ENCODE peak calls at places on chromosomes 13 and 19, in five cellular contexts. W, O, P, H and V are unnamed samples.

GRCh38 chr13:100495455-100495854 is 93.1 kb downstream of the GGACT start:
- DNase-seq in O (no peak), W (no peak), H (no peak), P (no peak), V (no peak)

GRCh38 chr13:72820156-72820897 is 38.4 kb downstream of the PIBF1 start:
- DNase-seq in P (no peak), H (no peak), W (no peak), O (peak), V (no peak)

GRCh38 chr13:33230178-33230881 is 55.2 kb downstream of the STARD13 start:
- DNase-seq in W (no peak), P (no peak), O (peak), H (no peak), V (no peak)

GRCh38 chr19:4018775-4019504 is 11.4 kb downstream of the PIAS4 start:
- DNase-seq in P (no peak), H (no peak), W (no peak), O (no peak), V (no peak)

GRCh38 chr13:19984430-19985218 is 26.1 kb downstream of the ZMYM2 start:
- DNase-seq in P (peak), O (peak), W (no peak), H (peak), V (peak)

GRCh38 chr13:30804474-30804873 is 69.1 kb downstream of the ALOX5AP start:
- DNase-seq in P (no peak), W (no peak), H (peak), O (no peak), V (peak)

GRCh38 chr19:6126335-6126974 is 9.0 kb upstream of the ACSBG2 start:
- DNase-seq in H (peak), P (peak), W (no peak), O (peak), V (peak)

GRCh38 chr19:32404213-32404938 is 1.2 kb upstream of the DPY19L3 start:
- DNase-seq in O (no peak), P (peak), W (no peak), H (no peak), V (no peak)

GRCh38 chr19:2574478-2574931 is 98.6 kb downstream of the GADD45B start:
- DNase-seq in O (no peak), W (no peak), H (no peak), P (no peak), V (no peak)

GRCh38 chr13:94617389-94618000 is 15.8 kb downstream of the GPR180 start:
- DNase-seq in P (peak), O (peak), H (peak), W (no peak), V (peak)

GRCh38 chr13:49110122-49110831 is 109.9 kb upstream of the MLNR start:
- DNase-seq in O (peak), P (peak), W (peak), H (peak), V (peak)

GRCh38 chr13:45102136-45102802 is 18.0 kb upstream of the GTF2F2 start:
- DNase-seq in O (no peak), W (no peak), H (no peak), P (no peak), V (peak)

GRCh38 chr13:35796627-35797026 is 320.1 kb upstream of the MAB21L1 start:
- DNase-seq in O (no peak), W (no peak), P (no peak), H (no peak), V (no peak)

GRCh38 chr19:55451163-55451521 is 8.0 kb upstream of the SHISA7 start:
- DNase-seq in H (no peak), W (no peak), O (no peak), P (no peak), V (no peak)

GRCh38 chr19:38721977-38722773 is 22.1 kb downstream of the CAPN12 start:
- DNase-seq in W (peak), H (no peak), P (no peak), O (no peak), V (peak)

GRCh38 chr13:108957369-108958012 is 328.1 kb downstream of the MYO16 start:
- DNase-seq in H (peak), O (peak), P (no peak), W (no peak), V (peak)

GRCh38 chr19:4456566-4456842 is 1.1 kb downstream of the UBXN6 start:
- DNase-seq in W (no peak), H (no peak), P (peak), O (peak), V (no peak)

GRCh38 chr13:77733674-77734073 is 36.2 kb downstream of the SLAIN1 start:
- DNase-seq in O (no peak), W (no peak), H (no peak), P (no peak), V (no peak)